ENCODE peak calls at places on chromosome 17, in eight cellular contexts. One of them, this sample, is unnamed.

GRCh38 chr17:43691317-43691693 is 29.6 kb upstream of the MEOX1 start:
- DNase-seq in HTR-8/SVneo: no peak
- DNase-seq in Calu3: no peak
- DNase-seq in lower lobe of right lung: no peak
- DNase-seq in NCI-H82: no peak
- DNase-seq in tibial artery: no peak
- DNase-seq in SHP77: no peak
- DNase-seq in Ammon's horn: no peak
- DNase-seq in this sample: no peak

GRCh38 chr17:65228287-65228686 is 91.1 kb downstream of the RGS9 start:
- DNase-seq in lower lobe of right lung: no peak
- DNase-seq in Ammon's horn: no peak
- DNase-seq in Calu3: no peak
- DNase-seq in NCI-H82: no peak
- DNase-seq in tibial artery: no peak
- DNase-seq in SHP77: no peak
- DNase-seq in HTR-8/SVneo: no peak
- DNase-seq in this sample: no peak

GRCh38 chr17:74213897-74214386 is 571 bp downstream of the TTYH2 start:
- DNase-seq in lower lobe of right lung: no peak
- DNase-seq in HTR-8/SVneo: no peak
- DNase-seq in Calu3: no peak
- DNase-seq in NCI-H82: peak
- DNase-seq in SHP77: no peak
- DNase-seq in Ammon's horn: peak
- DNase-seq in tibial artery: no peak
- DNase-seq in this sample: peak

GRCh38 chr17:17679748-17680147 is 1.5 kb upstream of the RAI1 start:
- DNase-seq in NCI-H82: no peak
- DNase-seq in Calu3: no peak
- DNase-seq in Ammon's horn: no peak
- DNase-seq in SHP77: no peak
- DNase-seq in HTR-8/SVneo: no peak
- DNase-seq in lower lobe of right lung: no peak
- DNase-seq in tibial artery: no peak
- DNase-seq in this sample: no peak

GRCh38 chr17:16649585-16649984 is 4.1 kb downstream of the ZNF624 start:
- DNase-seq in tibial artery: no peak
- DNase-seq in SHP77: no peak
- DNase-seq in Calu3: no peak
- DNase-seq in lower lobe of right lung: no peak
- DNase-seq in HTR-8/SVneo: no peak
- DNase-seq in Ammon's horn: no peak
- DNase-seq in NCI-H82: no peak
- DNase-seq in this sample: no peak

GRCh38 chr17:57905875-57906455 is 49.2 kb downstream of the CUEDC1 start:
- DNase-seq in Ammon's horn: no peak
- DNase-seq in tibial artery: no peak
- DNase-seq in Calu3: no peak
- DNase-seq in NCI-H82: no peak
- DNase-seq in HTR-8/SVneo: no peak
- DNase-seq in SHP77: no peak
- DNase-seq in lower lobe of right lung: no peak
- DNase-seq in this sample: no peak

GRCh38 chr17:73510981-73511442 is 133.2 kb downstream of the SDK2 start:
- DNase-seq in NCI-H82: peak
- DNase-seq in tibial artery: no peak
- DNase-seq in HTR-8/SVneo: no peak
- DNase-seq in Ammon's horn: peak
- DNase-seq in Calu3: no peak
- DNase-seq in SHP77: no peak
- DNase-seq in lower lobe of right lung: no peak
- DNase-seq in this sample: no peak

GRCh38 chr17:75587718-75588545 is at the start of gene MYO15B:
- DNase-seq in NCI-H82: no peak
- DNase-seq in HTR-8/SVneo: no peak
- DNase-seq in lower lobe of right lung: peak
- DNase-seq in Calu3: peak
- DNase-seq in SHP77: no peak
- DNase-seq in Ammon's horn: peak
- DNase-seq in tibial artery: no peak
- DNase-seq in this sample: no peak

GRCh38 chr17:333626-334396 is 18.8 kb downstream of the RPH3AL start:
- DNase-seq in Calu3: no peak
- DNase-seq in Ammon's horn: peak
- DNase-seq in lower lobe of right lung: peak
- DNase-seq in tibial artery: peak
- DNase-seq in HTR-8/SVneo: no peak
- DNase-seq in NCI-H82: no peak
- DNase-seq in SHP77: no peak
- DNase-seq in this sample: no peak

GRCh38 chr17:76376318-76377133 is 7.9 kb upstream of the SPHK1 start:
- DNase-seq in lower lobe of right lung: no peak
- DNase-seq in Ammon's horn: no peak
- DNase-seq in Calu3: no peak
- DNase-seq in HTR-8/SVneo: no peak
- DNase-seq in SHP77: no peak
- DNase-seq in tibial artery: no peak
- DNase-seq in NCI-H82: no peak
- DNase-seq in this sample: no peak

GRCh38 chr17:15181816-15182215 is 83.3 kb downstream of the PMP22 start:
- DNase-seq in SHP77: no peak
- DNase-seq in HTR-8/SVneo: no peak
- DNase-seq in NCI-H82: no peak
- DNase-seq in lower lobe of right lung: no peak
- DNase-seq in Calu3: no peak
- DNase-seq in Ammon's horn: no peak
- DNase-seq in tibial artery: no peak
- DNase-seq in this sample: no peak

GRCh38 chr17:79261361-79262072 is 186.9 kb downstream of the ENGASE start:
- DNase-seq in NCI-H82: no peak
- DNase-seq in lower lobe of right lung: no peak
- DNase-seq in Ammon's horn: no peak
- DNase-seq in SHP77: no peak
- DNase-seq in HTR-8/SVneo: no peak
- DNase-seq in tibial artery: no peak
- DNase-seq in Calu3: no peak
- DNase-seq in this sample: no peak

GRCh38 chr17:45338023-45338781 is 21.4 kb upstream of the MAP3K14 start:
- DNase-seq in SHP77: no peak
- DNase-seq in Ammon's horn: no peak
- DNase-seq in lower lobe of right lung: no peak
- DNase-seq in NCI-H82: no peak
- DNase-seq in tibial artery: peak
- DNase-seq in Calu3: no peak
- DNase-seq in HTR-8/SVneo: no peak
- DNase-seq in this sample: no peak

GRCh38 chr17:18928726-18929125 is 23.2 kb upstream of the SLC5A10 start:
- DNase-seq in tibial artery: no peak
- DNase-seq in SHP77: no peak
- DNase-seq in Calu3: no peak
- DNase-seq in Ammon's horn: no peak
- DNase-seq in lower lobe of right lung: no peak
- DNase-seq in HTR-8/SVneo: no peak
- DNase-seq in NCI-H82: no peak
- DNase-seq in this sample: no peak

GRCh38 chr17:3528604-3529511 is 28.8 kb downstream of the TRPV3 start:
- DNase-seq in tibial artery: peak
- DNase-seq in Ammon's horn: peak
- DNase-seq in Calu3: peak
- DNase-seq in HTR-8/SVneo: no peak
- DNase-seq in NCI-H82: no peak
- DNase-seq in lower lobe of right lung: no peak
- DNase-seq in SHP77: no peak
- DNase-seq in this sample: no peak

GRCh38 chr17:37527249-37527851 is 37.7 kb downstream of the DUSP14 start:
- DNase-seq in Calu3: peak
- DNase-seq in HTR-8/SVneo: peak
- DNase-seq in NCI-H82: peak
- DNase-seq in tibial artery: no peak
- DNase-seq in lower lobe of right lung: no peak
- DNase-seq in SHP77: peak
- DNase-seq in Ammon's horn: peak
- DNase-seq in this sample: peak

GRCh38 chr17:38585056-38585804 is 20.5 kb downstream of the SRCIN1 start:
- DNase-seq in NCI-H82: peak
- DNase-seq in HTR-8/SVneo: no peak
- DNase-seq in tibial artery: no peak
- DNase-seq in Calu3: peak
- DNase-seq in SHP77: peak
- DNase-seq in Ammon's horn: no peak
- DNase-seq in lower lobe of right lung: no peak
- DNase-seq in this sample: no peak

GRCh38 chr17:21076242-21076641 is 33.4 kb upstream of the USP22 start:
- DNase-seq in NCI-H82: peak
- DNase-seq in SHP77: no peak
- DNase-seq in lower lobe of right lung: no peak
- DNase-seq in Calu3: no peak
- DNase-seq in Ammon's horn: no peak
- DNase-seq in tibial artery: no peak
- DNase-seq in HTR-8/SVneo: no peak
- DNase-seq in this sample: no peak

GRCh38 chr17:68457539-68458259 is 403 bp upstream of the WIPI1 start:
- DNase-seq in Ammon's horn: peak
- DNase-seq in HTR-8/SVneo: peak
- DNase-seq in Calu3: peak
- DNase-seq in tibial artery: peak
- DNase-seq in SHP77: peak
- DNase-seq in NCI-H82: peak
- DNase-seq in lower lobe of right lung: peak
- DNase-seq in this sample: peak

GRCh38 chr17:60971515-60972369 is 294.1 kb downstream of the BCAS3 start:
- DNase-seq in HTR-8/SVneo: peak
- DNase-seq in NCI-H82: peak
- DNase-seq in lower lobe of right lung: no peak
- DNase-seq in tibial artery: no peak
- DNase-seq in SHP77: peak
- DNase-seq in Ammon's horn: no peak
- DNase-seq in Calu3: peak
- DNase-seq in this sample: peak

GRCh38 chr17:72985882-72986720 is 106.4 kb downstream of the SLC39A11 start:
- DNase-seq in NCI-H82: peak
- DNase-seq in SHP77: peak
- DNase-seq in tibial artery: peak
- DNase-seq in HTR-8/SVneo: peak
- DNase-seq in Calu3: peak
- DNase-seq in Ammon's horn: peak
- DNase-seq in lower lobe of right lung: peak
- DNase-seq in this sample: peak

GRCh38 chr17:75289832-75290337 is 652 bp upstream of the SLC25A19 start:
- DNase-seq in tibial artery: peak
- DNase-seq in Calu3: peak
- DNase-seq in NCI-H82: no peak
- DNase-seq in HTR-8/SVneo: no peak
- DNase-seq in SHP77: peak
- DNase-seq in Ammon's horn: peak
- DNase-seq in lower lobe of right lung: peak
- DNase-seq in this sample: peak

GRCh38 chr17:17170346-17170976 is 35.7 kb downstream of the PLD6 start:
- DNase-seq in NCI-H82: no peak
- DNase-seq in Ammon's horn: no peak
- DNase-seq in tibial artery: no peak
- DNase-seq in Calu3: no peak
- DNase-seq in HTR-8/SVneo: no peak
- DNase-seq in lower lobe of right lung: no peak
- DNase-seq in SHP77: no peak
- DNase-seq in this sample: no peak

GRCh38 chr17:47212458-47212857 is 3.3 kb downstream of the MYL4 start:
- DNase-seq in SHP77: no peak
- DNase-seq in Ammon's horn: no peak
- DNase-seq in NCI-H82: no peak
- DNase-seq in tibial artery: no peak
- DNase-seq in lower lobe of right lung: no peak
- DNase-seq in Calu3: no peak
- DNase-seq in HTR-8/SVneo: no peak
- DNase-seq in this sample: peak

GRCh38 chr17:7887482-7888183 is 956 bp upstream of the CHD3 start:
- DNase-seq in tibial artery: peak
- DNase-seq in Calu3: peak
- DNase-seq in SHP77: peak
- DNase-seq in lower lobe of right lung: peak
- DNase-seq in NCI-H82: peak
- DNase-seq in HTR-8/SVneo: peak
- DNase-seq in Ammon's horn: peak
- DNase-seq in this sample: peak

GRCh38 chr17:64448665-64449512 is at the start of gene MILR1:
- DNase-seq in SHP77: no peak
- DNase-seq in NCI-H82: no peak
- DNase-seq in Calu3: peak
- DNase-seq in HTR-8/SVneo: peak
- DNase-seq in lower lobe of right lung: no peak
- DNase-seq in tibial artery: peak
- DNase-seq in Ammon's horn: peak
- DNase-seq in this sample: peak

GRCh38 chr17:55757659-55758058 is 6.8 kb downstream of the PCTP start:
- DNase-seq in Calu3: no peak
- DNase-seq in Ammon's horn: no peak
- DNase-seq in tibial artery: no peak
- DNase-seq in HTR-8/SVneo: no peak
- DNase-seq in SHP77: no peak
- DNase-seq in NCI-H82: no peak
- DNase-seq in lower lobe of right lung: no peak
- DNase-seq in this sample: no peak

GRCh38 chr17:33200116-33200515 is 93.0 kb downstream of the ASIC2 start:
- DNase-seq in NCI-H82: no peak
- DNase-seq in Ammon's horn: no peak
- DNase-seq in HTR-8/SVneo: no peak
- DNase-seq in lower lobe of right lung: no peak
- DNase-seq in tibial artery: peak
- DNase-seq in Calu3: no peak
- DNase-seq in SHP77: no peak
- DNase-seq in this sample: no peak

This sample was measured in OCI-M1.